ENCODE peak calls at places on chromosomes 16 and 17, in six cellular contexts. S, E, X, Y, L and F are unnamed samples.

GRCh38 chr16:81688182-81688581 is 90.9 kb upstream of the PLCG2 start:
- DNase-seq in L (peak; percentile 10), S (no peak), Y (no peak), E (no peak), X (no peak), F (no peak)

GRCh38 chr17:12619444-12620199 is 46.1 kb upstream of the MYOCD start:
- DNase-seq in S (no peak), E (no peak), Y (no peak), L (peak; percentile 79), X (no peak), F (no peak)

GRCh38 chr16:9820481-9821246 is 361.6 kb downstream of the GRIN2A start:
- DNase-seq in Y (no peak), S (no peak), E (no peak), X (no peak), L (no peak), F (no peak)

GRCh38 chr17:64128787-64129514 is 993 bp downstream of the ERN1 start:
- DNase-seq in S (no peak), X (peak; percentile 39), E (no peak), Y (peak; percentile 58), L (no peak), F (no peak)

GRCh38 chr17:33653389-33653788 is 360.3 kb upstream of the ASIC2 start:
- DNase-seq in X (no peak), Y (no peak), L (no peak), E (no peak), S (no peak), F (no peak)

GRCh38 chr17:16465861-16466338 is 26.1 kb downstream of the LRRC75A start:
- DNase-seq in L (no peak), Y (no peak), X (no peak), S (no peak), E (peak; percentile 42), F (no peak)

GRCh38 chr17:2222301-2222700 is 81.3 kb downstream of the SMG6 start:
- DNase-seq in L (no peak), X (no peak), Y (no peak), S (no peak), E (no peak), F (no peak)

GRCh38 chr17:78359216-78359935 is 501 bp downstream of the SOCS3 start:
- DNase-seq in Y (peak; percentile 67), L (no peak), E (peak; percentile 39), S (no peak), X (peak; percentile 44), F (no peak)

GRCh38 chr17:19716108-19717030 is at the start of gene SLC47A2:
- DNase-seq in L (no peak), E (no peak), X (no peak), S (no peak), Y (no peak), F (no peak)

GRCh38 chr17:17758443-17758842 is 77.2 kb downstream of the RAI1 start:
- DNase-seq in S (no peak), X (no peak), Y (no peak), E (no peak), L (no peak), F (no peak)

GRCh38 chr17:63704259-63704576 is 4.3 kb upstream of the LIMD2 start:
- DNase-seq in X (no peak), S (no peak), E (no peak), L (no peak), Y (no peak), F (no peak)

GRCh38 chr16:82979406-82980111 is 352.8 kb downstream of the CDH13 start:
- DNase-seq in L (peak; percentile 20), E (no peak), S (no peak), Y (no peak), X (no peak), F (no peak)

GRCh38 chr16:4263504-4264436 is 9.1 kb downstream of the TFAP4 start:
- DNase-seq in L (peak; percentile 86), Y (peak; percentile 96), E (peak; percentile 85), S (peak; percentile 12), X (peak; percentile 83), F (peak; percentile 79)

GRCh38 chr16:78240459-78241222 is 141.2 kb downstream of the WWOX start:
- DNase-seq in E (no peak), L (no peak), Y (no peak), X (no peak), S (no peak), F (no peak)

GRCh38 chr17:81556175-81556691 is 4.1 kb upstream of the FAAP100 start:
- DNase-seq in Y (no peak), S (no peak), E (no peak), X (no peak), L (peak; percentile 60), F (no peak)

GRCh38 chr17:64328036-64328874 is 62.4 kb downstream of the PECAM1 start:
- DNase-seq in S (no peak), X (no peak), Y (peak; percentile 43), E (peak; percentile 29), L (no peak), F (no peak)

GRCh38 chr17:49388290-49388640 is 26.2 kb upstream of the ZNF652 start:
- DNase-seq in E (no peak), X (no peak), S (no peak), L (no peak), Y (no peak), F (no peak)

GRCh38 chr16:1469693-1470201 is 5.1 kb downstream of the CLCN7 start:
- DNase-seq in Y (no peak), X (no peak), L (no peak), S (no peak), E (no peak), F (peak; percentile 72)

GRCh38 chr17:19905514-19905913 is 37.8 kb upstream of the ULK2 start:
- DNase-seq in E (no peak), L (no peak), Y (no peak), S (no peak), X (no peak), F (no peak)

GRCh38 chr16:23367988-23368387 is 65.9 kb downstream of the SCNN1B start:
- DNase-seq in Y (no peak), E (no peak), X (no peak), L (no peak), S (no peak), F (no peak)

GRCh38 chr17:35978346-35978745 is 3.0 kb downstream of the CCL16 start:
- DNase-seq in X (no peak), L (no peak), S (no peak), Y (no peak), E (no peak), F (no peak)

GRCh38 chr17:56142781-56143180 is 10.5 kb upstream of the ANKFN1 start:
- DNase-seq in X (no peak), Y (no peak), L (peak; percentile 21), E (no peak), S (no peak), F (no peak)

GRCh38 chr17:62615503-62615902 is 12.0 kb upstream of the MRC2 start:
- DNase-seq in S (no peak), X (no peak), L (no peak), E (no peak), Y (no peak), F (no peak)

GRCh38 chr17:62618647-62619412 is 8.6 kb upstream of the MRC2 start:
- DNase-seq in L (no peak), S (no peak), Y (peak; percentile 9), E (no peak), X (no peak), F (no peak)

GRCh38 chr17:62617894-62618472 is 9.5 kb upstream of the MRC2 start:
- DNase-seq in S (no peak), X (no peak), E (no peak), L (peak; percentile 41), Y (peak; percentile 52), F (no peak)

GRCh38 chr17:62619413-62620155 is 7.9 kb upstream of the MRC2 start:
- DNase-seq in X (no peak), S (no peak), L (no peak), Y (no peak), E (no peak), F (no peak)

GRCh38 chr17:62616993-62617893 is 10.2 kb upstream of the MRC2 start:
- DNase-seq in Y (no peak), S (no peak), L (peak; percentile 56), X (no peak), E (no peak), F (no peak)
- H3K36me3 ChIP-seq in Y (peaks cover under 1% of the 10 kb centered on the region), S (peaks cover 4% of the 10 kb centered on the region), L (peaks cover 10% of the 10 kb centered on the region), X (peaks cover 3% of the 10 kb centered on the region), E (peaks cover 33% of the 10 kb centered on the region), F (peaks cover 2% of the 10 kb centered on the region)

GRCh38 chr17:30379303-30380105 is 777 bp downstream of the CPD start:
- DNase-seq in X (peak; percentile 39), L (no peak), E (peak; percentile 20), S (no peak), Y (no peak), F (peak; percentile 58)

GRCh38 chr17:30376621-30377452 is 1.9 kb upstream of the CPD start:
- DNase-seq in S (no peak), E (peak; percentile 49), L (peak; percentile 87), Y (peak; percentile 97), X (peak; percentile 45), F (no peak)

GRCh38 chr17:30378797-30379302 is at the start of gene CPD:
- DNase-seq in S (peak; percentile 81), L (peak; percentile 92), X (peak; percentile 98), Y (peak; percentile 98), E (peak; percentile 98), F (peak; percentile 99)

GRCh38 chr17:30377574-30377973 is 1.2 kb upstream of the CPD start:
- DNase-seq in E (no peak), Y (peak; percentile 37), X (no peak), S (no peak), L (no peak), F (no peak)

DNA sequence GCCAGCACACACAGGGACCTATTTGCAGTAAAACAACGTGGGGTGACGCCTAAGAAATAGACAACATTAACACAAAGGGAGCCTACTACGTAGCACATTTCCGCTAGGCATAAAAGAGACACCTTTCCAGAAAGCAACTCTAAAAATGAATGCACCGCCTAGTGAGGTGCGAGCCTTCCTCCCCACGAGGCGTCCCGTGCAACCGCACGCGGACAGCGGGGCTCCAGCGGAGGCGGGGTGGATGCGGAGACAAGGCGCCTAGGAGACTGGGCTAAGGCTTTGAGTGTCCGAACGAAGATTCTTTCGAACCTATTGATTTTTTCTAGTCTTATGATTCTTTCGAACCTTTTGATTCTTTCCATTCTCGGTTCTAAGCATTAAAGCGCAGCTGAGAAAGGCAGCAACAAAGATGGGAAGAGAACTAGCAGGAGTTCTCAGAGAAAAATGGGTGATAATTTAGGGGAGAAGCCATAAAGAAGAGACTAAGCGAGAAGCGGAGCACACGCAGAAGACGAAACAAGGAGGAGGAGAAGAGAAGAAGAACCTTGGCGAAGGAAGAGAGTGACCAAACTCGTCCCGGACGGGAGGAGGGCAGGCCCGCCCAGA is 433 bp upstream of the CPD start:
- DNase-seq in X (peak; percentile 17), L (peak; percentile 11), E (peak; percentile 30), Y (peak; percentile 39), S (no peak), F (peak; percentile 80)
- H3K4me1 ChIP-seq in X (peaks cover 35% of the 10 kb centered on the region), L (peaks cover 15% of the 10 kb centered on the region), E (peaks cover 66% of the 10 kb centered on the region), Y (peaks cover 39% of the 10 kb centered on the region), S (peaks cover 24% of the 10 kb centered on the region), F (no peaks in the 10 kb centered on the region)

GRCh38 chr16:15608398-15609285 is 34.3 kb downstream of the MARF1 start:
- DNase-seq in L (peak; percentile 60), S (no peak), Y (peak; percentile 37), E (no peak), X (no peak), F (no peak)
- H3K36me3 ChIP-seq in L (peaks cover 56% of the 10 kb centered on the region), S (peaks cover 18% of the 10 kb centered on the region), Y (peaks cover 54% of the 10 kb centered on the region), E (peaks cover 91% of the 10 kb centered on the region), X (peaks cover 43% of the 10 kb centered on the region), F (peaks cover 13% of the 10 kb centered on the region)

DNA sequence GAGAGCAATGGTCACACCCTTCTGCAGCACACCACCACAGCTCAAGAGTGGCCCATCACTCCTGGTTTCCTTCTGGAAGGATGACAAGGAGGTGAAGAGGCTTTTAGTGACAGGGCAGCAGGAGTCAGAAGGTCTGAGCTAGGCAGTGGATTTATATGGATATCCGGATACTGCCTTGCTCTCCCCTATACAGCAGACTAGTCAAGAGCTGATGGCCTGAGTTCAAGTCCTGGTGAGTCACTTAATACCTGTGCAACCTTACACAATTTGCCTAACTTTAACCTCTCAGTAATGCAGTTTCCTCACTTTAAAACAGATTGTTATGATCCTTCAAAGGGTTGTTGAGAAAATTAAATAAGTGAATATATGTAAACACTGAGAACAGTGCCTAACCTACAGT is 22.9 kb downstream of the MYO18A start:
- DNase-seq in X (no peak), S (no peak), L (no peak), Y (no peak), E (no peak), F (no peak)
- H3K4me1 ChIP-seq in X (no peaks in the 10 kb centered on the region), S (peaks cover 74% of the 10 kb centered on the region), L (peaks cover 61% of the 10 kb centered on the region), Y (peaks cover 16% of the 10 kb centered on the region), E (peaks cover 67% of the 10 kb centered on the region), F (peaks cover 7% of the 10 kb centered on the region)